ENCODE peak calls at places on chromosomes 12 and 14, in eight cellular contexts. G is tibial artery, M is Peyer's patch, V is heart right ventricle, Q is fibroblast of lung, C is endothelial cell of umbilical vein, T is ascending aorta, J is OCI-LY7. E is an unnamed sample. For H3K4me1 and H3K9me3, the result is how much of the 10 kb centered on the place peaks cover.

GRCh38 chr14:22865424-22866215 is 5.9 kb upstream of the LRP10 start:
- DNase-seq in J (no peak), T (no peak), V (no peak), C (no peak), M (no peak), Q (no peak), G (peak), E (no peak)

GRCh38 chr14:60175255-60175902 is 10.2 kb upstream of the DHRS7 start:
- DNase-seq in T (no peak), J (no peak), M (no peak), C (no peak), V (no peak), Q (no peak), G (no peak), E (no peak)

GRCh38 chr12:11688831-11689230 is 39.4 kb downstream of the ETV6 start:
- DNase-seq in C (no peak), V (no peak), T (no peak), M (no peak), J (no peak), G (no peak), Q (peak), E (no peak)

GRCh38 chr12:132493482-132494178 is 3.7 kb downstream of the FBRSL1 start:
- DNase-seq in Q (no peak), J (no peak), C (no peak), T (no peak), V (no peak), M (no peak), G (no peak), E (no peak)

GRCh38 chr14:63203618-63204406 is 431 bp upstream of the RHOJ start:
- DNase-seq in M (peak), G (peak), V (peak), J (no peak), C (peak), T (peak), Q (peak), E (peak)

GRCh38 chr12:39830862-39831520 is 211.4 kb upstream of the ABCD2 start:
- DNase-seq in T (no peak), V (no peak), M (no peak), Q (no peak), G (no peak), J (no peak), C (no peak), E (no peak)

GRCh38 chr12:5691943-5692342 is 253.1 kb downstream of the ANO2 start:
- DNase-seq in C (no peak), T (no peak), J (no peak), Q (peak), M (no peak), G (no peak), V (no peak), E (no peak)

GRCh38 chr12:47797432-47797831 is 22.3 kb downstream of the HDAC7 start:
- DNase-seq in V (no peak), C (no peak), T (no peak), J (peak), G (no peak), Q (no peak), M (peak), E (no peak)

GRCh38 chr12:32486158-32486557 is 86.8 kb downstream of the FGD4 start:
- DNase-seq in V (no peak), T (no peak), J (no peak), G (no peak), Q (no peak), C (peak), M (no peak), E (no peak)

GRCh38 chr12:57841445-57841844 is 5.1 kb downstream of the CTDSP2 start:
- DNase-seq in C (no peak), T (no peak), Q (no peak), M (no peak), G (no peak), J (no peak), V (no peak), E (no peak)

GRCh38 chr12:57840701-57841100 is 5.8 kb downstream of the CTDSP2 start:
- DNase-seq in G (no peak), J (no peak), C (peak), M (no peak), Q (no peak), V (peak), T (no peak), E (no peak)

GRCh38 chr12:57838594-57839302 is 7.8 kb downstream of the CTDSP2 start:
- DNase-seq in T (no peak), V (no peak), M (peak), G (no peak), J (peak), Q (no peak), C (peak), E (no peak)

GRCh38 chr12:57837779-57838562 is 8.6 kb downstream of the CTDSP2 start:
- DNase-seq in G (no peak), V (peak), C (peak), J (peak), Q (peak), T (no peak), M (no peak), E (no peak)

GRCh38 chr12:57839996-57840395 is 6.5 kb downstream of the CTDSP2 start:
- DNase-seq in J (no peak), V (no peak), G (no peak), M (no peak), Q (no peak), T (no peak), C (no peak), E (no peak)
- H3K4me1 ChIP-seq in J (half or more), V (half or more), G (half or more), M (half or more), Q (half or more), T (half or more), C (half or more), E (under half)

GRCh38 chr12:45978108-45978507 is 12.3 kb downstream of the SCAF11 start:
- DNase-seq in V (no peak), J (no peak), M (no peak), C (no peak), Q (no peak), G (no peak), T (no peak), E (no peak)

GRCh38 chr12:45975506-45975905 is 14.9 kb downstream of the SCAF11 start:
- DNase-seq in J (no peak), T (no peak), V (no peak), G (no peak), M (no peak), C (no peak), Q (no peak), E (no peak)

GRCh38 chr12:45974171-45974719 is 16.1 kb downstream of the SCAF11 start:
- DNase-seq in C (no peak), M (no peak), V (no peak), Q (no peak), J (no peak), T (no peak), G (no peak), E (no peak)

GRCh38 chr12:45973526-45973925 is 16.8 kb downstream of the SCAF11 start:
- DNase-seq in Q (no peak), V (no peak), J (no peak), G (no peak), T (no peak), C (peak), M (no peak), E (no peak)

DNA sequence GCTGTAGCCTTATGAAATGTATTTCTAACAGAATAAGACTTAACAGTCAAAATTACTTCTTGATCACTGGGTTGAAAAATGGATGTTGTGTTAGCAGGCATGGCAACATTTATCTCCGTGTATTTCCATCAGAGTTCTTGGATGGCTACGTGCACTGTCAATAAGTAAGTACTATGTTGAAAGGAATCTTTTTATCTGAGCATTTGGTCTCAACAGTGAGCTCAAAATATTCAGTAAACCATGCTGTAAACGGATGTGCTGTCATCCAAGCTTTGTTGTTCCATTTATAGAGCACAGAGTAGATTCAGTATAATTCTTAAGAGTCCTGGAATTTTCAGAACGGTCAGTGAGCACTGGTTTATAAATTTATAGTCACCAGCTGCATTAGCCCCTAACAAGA is 15.5 kb downstream of the SCAF11 start:
- DNase-seq in C (no peak), T (no peak), V (no peak), G (no peak), J (no peak), Q (no peak), M (no peak), E (no peak)
- H3K9me3 ChIP-seq in C (under half), T (under half), V (under half), G (under half), J (under half), Q (under half), M (under half), E (under half)

GRCh38 chr14:88611878-88612277 is 49.0 kb downstream of the ZC3H14 start:
- DNase-seq in M (no peak), G (no peak), C (peak), Q (no peak), J (no peak), T (no peak), V (no peak), E (no peak)

GRCh38 chr14:88612981-88613380 is 50.1 kb downstream of the ZC3H14 start:
- DNase-seq in Q (peak), V (no peak), J (no peak), G (no peak), M (no peak), C (peak), T (no peak), E (no peak)

GRCh38 chr14:88616697-88617096 is 53.9 kb downstream of the ZC3H14 start:
- DNase-seq in Q (no peak), M (no peak), G (no peak), V (no peak), T (no peak), J (no peak), C (no peak), E (no peak)

GRCh38 chr14:88613552-88614010 is 50.7 kb downstream of the ZC3H14 start:
- DNase-seq in T (no peak), V (no peak), J (no peak), M (no peak), C (peak), G (no peak), Q (peak), E (no peak)

DNA sequence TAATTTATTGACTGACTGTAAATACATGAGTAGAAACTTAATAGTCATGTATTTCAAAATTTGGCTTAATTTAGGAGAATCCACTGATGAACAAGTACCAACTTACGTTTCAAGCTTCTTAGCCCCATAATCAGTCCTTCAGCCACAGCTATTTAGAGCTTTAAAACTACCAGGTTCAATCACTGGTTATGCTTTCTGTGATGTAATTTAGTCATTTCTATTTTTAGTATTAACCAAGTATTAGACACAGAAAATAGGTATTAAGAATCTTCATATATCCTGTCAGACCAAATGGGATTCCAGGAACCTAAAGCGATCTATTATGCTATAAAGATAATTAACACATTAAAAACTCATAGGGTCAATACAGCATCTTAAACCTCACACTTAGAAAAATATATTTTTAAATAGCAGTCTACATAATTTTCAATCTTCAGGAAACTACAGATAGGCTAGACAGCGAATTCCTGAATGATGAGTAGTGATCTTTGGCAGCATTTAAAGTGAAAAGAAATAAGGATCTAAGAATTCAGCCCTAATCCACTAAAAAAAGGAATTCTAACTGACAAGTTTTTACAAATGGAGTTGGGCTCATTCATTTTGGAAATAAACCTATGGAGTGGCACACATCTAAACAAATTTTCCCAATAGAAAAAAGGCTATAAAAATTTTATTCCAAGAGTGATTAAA is 51.5 kb downstream of the ZC3H14 start:
- DNase-seq in J (no peak), C (peak), Q (peak), G (no peak), V (no peak), T (no peak), M (no peak), E (no peak)
- H3K27ac ChIP-seq in J (no peak), C (peak), Q (no peak), G (peak), V (no peak), T (peak), M (no peak), E (peak)

GRCh38 chr14:21100931-21101330 is at the start of gene TMEM253:
- DNase-seq in G (no peak), T (no peak), Q (no peak), J (no peak), C (no peak), V (no peak), M (no peak), E (no peak)

GRCh38 chr14:21097616-21098133 is 780 bp downstream of the ZNF219 start:
- DNase-seq in G (peak), C (no peak), J (peak), V (peak), Q (no peak), M (peak), T (no peak), E (peak)

GRCh38 chr14:21099596-21099985 is 1.1 kb upstream of the ZNF219 start:
- DNase-seq in C (no peak), Q (no peak), T (no peak), M (no peak), J (no peak), V (no peak), G (no peak), E (no peak)

GRCh38 chr14:21098134-21098891 is at the start of gene ZNF219:
- DNase-seq in C (peak), Q (peak), G (peak), T (no peak), J (peak), V (peak), M (peak), E (peak)

DNA sequence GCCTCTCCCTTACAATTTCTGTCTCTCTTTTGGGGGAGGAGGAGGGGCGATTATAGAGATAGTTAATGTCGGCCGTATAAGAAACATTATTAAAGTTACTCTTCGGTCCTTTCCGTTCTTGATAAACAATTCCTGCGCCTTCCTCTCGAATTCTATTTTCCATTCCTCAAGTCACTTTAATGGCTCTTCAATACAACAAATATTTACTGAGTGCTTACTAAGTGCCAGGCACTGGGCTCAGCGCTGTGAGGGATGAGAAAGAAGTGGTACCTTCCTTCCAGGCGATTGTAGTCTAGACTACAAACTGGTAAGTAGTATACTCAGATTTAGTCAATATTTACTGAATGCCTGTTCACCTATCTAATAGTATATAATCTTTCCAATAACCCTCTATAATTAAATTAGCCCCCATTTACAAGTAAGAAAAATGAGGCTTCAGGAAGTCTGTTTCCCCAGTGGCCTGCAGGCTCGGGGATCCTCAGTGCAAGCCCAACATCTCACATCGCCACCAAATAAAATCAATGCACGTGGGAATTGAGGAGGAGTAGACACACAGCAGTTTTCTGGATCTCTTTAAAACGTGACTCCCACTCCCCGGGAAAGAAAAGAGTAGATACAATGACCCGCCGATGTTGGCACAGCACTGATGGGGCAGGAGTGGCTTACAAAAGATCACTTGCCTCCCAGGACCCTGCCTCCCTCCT is 589 bp upstream of the ZNF219 start:
- DNase-seq in Q (no peak), G (no peak), T (no peak), J (no peak), V (no peak), C (no peak), M (no peak), E (no peak)
- H3K4me1 ChIP-seq in Q (under half), G (under half), T (under half), J (under half), V (under half), C (under half), M (under half), E (under half)

GRCh38 chr12:57658890-57659289 is 25.9 kb upstream of the B4GALNT1 start:
- DNase-seq in M (no peak), T (no peak), V (no peak), J (no peak), Q (no peak), C (no peak), G (no peak), E (no peak)
- H3K9me3 ChIP-seq in M (under half), T (under half), V (under half), J (under half), Q (under half), C (under half), G (under half), E (under half)

GRCh38 chr12:53200458-53201169 is 6.4 kb downstream of the ITGB7 start:
- DNase-seq in M (peak), Q (no peak), T (no peak), C (no peak), J (peak), V (no peak), G (no peak), E (no peak)
- H3K27ac ChIP-seq in M (peak), Q (no peak), T (peak), C (no peak), J (peak), V (no peak), G (peak), E (no peak)

DNA sequence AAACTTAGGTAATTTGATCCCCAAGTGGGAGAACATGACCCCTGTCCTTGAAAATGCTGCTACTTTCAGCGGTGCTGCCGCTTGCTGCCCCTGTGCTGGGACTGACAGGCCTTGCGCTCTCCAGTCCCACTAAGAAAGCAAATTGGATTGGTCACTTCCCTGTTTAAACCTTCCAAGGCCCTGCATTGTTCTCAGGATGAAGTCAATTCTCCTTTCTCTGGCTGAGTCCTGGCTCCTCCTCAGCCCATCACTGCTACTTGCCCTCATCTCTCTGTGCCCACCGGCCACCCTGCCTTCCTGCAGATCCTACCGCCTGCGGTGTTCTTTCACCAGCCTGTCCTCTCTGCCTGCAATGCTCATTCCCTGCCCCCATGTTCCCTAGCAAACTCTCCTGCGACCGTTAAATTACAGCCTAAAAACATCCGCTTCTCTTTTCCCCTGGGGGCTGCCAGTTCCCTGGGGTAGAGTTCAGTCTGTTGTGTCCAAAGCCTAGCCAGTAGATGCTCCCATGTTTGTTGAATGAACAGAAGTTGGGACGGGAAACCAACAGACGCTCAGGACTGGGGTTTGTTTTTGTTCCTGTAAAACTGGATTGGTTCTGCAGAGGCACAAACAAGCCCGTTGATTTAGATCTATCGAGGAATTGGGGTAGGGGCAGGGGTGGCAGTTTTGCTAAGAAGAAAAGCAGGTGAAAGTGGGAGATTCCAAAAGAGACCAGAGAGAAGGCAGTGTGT is 127.3 kb upstream of the HIF1A start:
- DNase-seq in C (no peak), V (peak), T (no peak), Q (no peak), G (peak), M (peak), J (peak), E (no peak)
- H3K4me1 ChIP-seq in C (under half), V (half or more), T (under half), Q (half or more), G (under half), M (under half), J (half or more), E (under half)

E was measured in uterus.